ENCODE peak calls at places on chromosomes 6 and 20, in five cellular contexts. X is GM19239, M is activated B cell treated with CpG ODN at 0.5 μM for 24 hours, R is uterus, Z is adrenal gland. F is an unnamed sample.

GRCh38 chr6:152223622-152224021 is 413.5 kb downstream of the SYNE1 start:
- DNase-seq in R (no peak), X (no peak), M (no peak), Z (no peak), F (no peak)

GRCh38 chr6:145899915-145900569 is 64.1 kb downstream of the SHPRH start:
- DNase-seq in Z (no peak), R (no peak), M (no peak), X (no peak), F (no peak)

GRCh38 chr6:39053854-39054576 is 5.4 kb downstream of the GLP1R start:
- DNase-seq in Z (no peak), X (no peak), M (no peak), R (no peak), F (no peak)

GRCh38 chr6:90227165-90227564 is 69.5 kb downstream of the BACH2 start:
- DNase-seq in R (no peak), Z (no peak), X (no peak), M (no peak), F (no peak)

GRCh38 chr6:41013473-41014153 is 25.4 kb downstream of the UNC5CL start:
- DNase-seq in X (no peak), R (no peak), Z (no peak), M (no peak), F (no peak)

GRCh38 chr6:159941286-159942113 is 27.4 kb upstream of the IGF2R start:
- DNase-seq in R (no peak), M (no peak), X (no peak), Z (no peak), F (no peak)

GRCh38 chr6:87200469-87201174 is 45.3 kb downstream of the ZNF292 start:
- DNase-seq in M (no peak), X (no peak), Z (no peak), R (peak), F (no peak)

GRCh38 chr6:136123464-136123863 is 126.6 kb downstream of the MTFR2 start:
- DNase-seq in Z (no peak), R (no peak), M (no peak), X (no peak), F (no peak)

GRCh38 chr6:161676566-161676965 is 402.7 kb upstream of the AGPAT4 start:
- DNase-seq in R (no peak), X (no peak), M (no peak), Z (no peak), F (no peak)

GRCh38 chr20:652611-653109 is 340 bp downstream of the SRXN1 start:
- DNase-seq in X (no peak), R (no peak), M (no peak), Z (no peak), F (no peak)

GRCh38 chr6:107436881-107437280 is 22.5 kb downstream of the PDSS2 start:
- DNase-seq in M (no peak), X (no peak), Z (no peak), R (no peak), F (no peak)

GRCh38 chr6:123745877-123746276 is 57.8 kb upstream of the NKAIN2 start:
- DNase-seq in Z (no peak), X (no peak), R (no peak), M (no peak), F (no peak)

GRCh38 chr6:49902856-49903255 is 36.5 kb upstream of the CRISP1 start:
- DNase-seq in Z (no peak), M (no peak), X (no peak), R (no peak), F (no peak)

GRCh38 chr6:128882991-128883571 is at the start of gene LAMA2:
- DNase-seq in M (no peak), X (no peak), Z (peak), R (peak), F (peak)

GRCh38 chr6:126145386-126145785 is 159.0 kb downstream of the TRMT11 start:
- DNase-seq in Z (no peak), X (no peak), R (no peak), M (no peak), F (no peak)

GRCh38 chr20:4026093-4026601 is 10.8 kb upstream of the RNF24 start:
- DNase-seq in X (no peak), M (no peak), Z (no peak), R (peak), F (no peak)

GRCh38 chr6:43833223-43833995 is 63.4 kb downstream of the VEGFA start:
- DNase-seq in X (no peak), M (no peak), Z (no peak), R (no peak), F (no peak)

GRCh38 chr6:43973351-43973750 is 153.9 kb downstream of the MRPL14 start:
- DNase-seq in R (no peak), Z (no peak), M (no peak), X (no peak), F (no peak)

GRCh38 chr6:155327326-155328073 is 13.2 kb upstream of the TFB1M start:
- DNase-seq in R (peak), M (no peak), X (no peak), Z (peak), F (peak)

GRCh38 chr6:170404036-170404435 is 97.5 kb downstream of the FAM120B start:
- DNase-seq in X (no peak), R (no peak), M (no peak), Z (no peak), F (no peak)

GRCh38 chr6:33808781-33809180 is 5.0 kb upstream of the MLN start:
- DNase-seq in Z (no peak), X (no peak), R (no peak), M (no peak), F (no peak)

GRCh38 chr6:145015739-145016558 is 719.4 kb downstream of the EPM2A start:
- DNase-seq in M (no peak), X (no peak), R (no peak), Z (peak), F (no peak)

GRCh38 chr6:157632821-157633220 is 190.2 kb upstream of the SNX9 start:
- DNase-seq in X (no peak), R (peak), M (no peak), Z (no peak), F (no peak)

GRCh38 chr6:112443666-112444065 is 96.5 kb downstream of the RFPL4B start:
- DNase-seq in M (no peak), R (peak), Z (no peak), X (no peak), F (no peak)

GRCh38 chr20:63660622-63661021 is 2.5 kb downstream of the RTEL1 start:
- DNase-seq in Z (no peak), X (no peak), M (no peak), R (no peak), F (no peak)

GRCh38 chr20:58894652-58895051 is 42.1 kb downstream of the GNAS start:
- DNase-seq in X (no peak), Z (no peak), M (no peak), R (no peak), F (no peak)

GRCh38 chr6:25701807-25702206 is 49.8 kb downstream of the SCGN start:
- DNase-seq in M (no peak), Z (no peak), X (no peak), R (no peak), F (no peak)

GRCh38 chr6:26033942-26034354 is 53.3 kb upstream of the HFE start:
- DNase-seq in M (peak), R (no peak), Z (no peak), X (no peak), F (no peak)

GRCh38 chr6:122947355-122947754 is 48.7 kb upstream of the CLVS2 start:
- DNase-seq in Z (no peak), M (no peak), R (no peak), X (no peak), F (no peak)

F was measured in upper lobe of left lung.